ENCODE peak calls at places on chromosomes 13 and 19, in six cellular contexts. N, W, Y, L, J and I are unnamed samples.

GRCh38 chr19:18274303-18274775 is at the start of gene IQCN:
- DNase-seq in N (peak), W (no peak), Y (no peak), L (peak), J (no peak), I (no peak)

GRCh38 chr13:75838366-75839017 is 202.4 kb downstream of the LMO7 start:
- DNase-seq in N (no peak), W (no peak), Y (no peak), L (no peak), J (no peak), I (no peak)

GRCh38 chr19:1086618-1087017 is 8.6 kb downstream of the POLR2E start:
- DNase-seq in N (no peak), W (no peak), Y (no peak), L (no peak), J (no peak), I (no peak)

GRCh38 chr19:29866011-29866410 is 54.2 kb downstream of the CCNE1 start:
- DNase-seq in N (no peak), W (no peak), Y (no peak), L (no peak), J (no peak), I (no peak)

GRCh38 chr19:47107953-47108746 is 5.4 kb downstream of the ZC3H4 start:
- DNase-seq in N (peak), W (no peak), Y (no peak), L (peak), J (no peak), I (no peak)

GRCh38 chr13:39224841-39225240 is 186.6 kb downstream of the NHLRC3 start:
- DNase-seq in N (no peak), W (no peak), Y (no peak), L (no peak), J (no peak), I (no peak)

GRCh38 chr13:30796132-30796832 is 60.9 kb downstream of the ALOX5AP start:
- DNase-seq in N (peak), W (no peak), Y (no peak), L (peak), J (no peak), I (no peak)

GRCh38 chr19:934865-935422 is 9.1 kb downstream of the ARID3A start:
- DNase-seq in N (peak), W (peak), Y (no peak), L (peak), J (no peak), I (no peak)

GRCh38 chr13:97179501-97179900 is 42.6 kb upstream of the MBNL2 start:
- DNase-seq in N (no peak), W (no peak), Y (no peak), L (no peak), J (no peak), I (no peak)

GRCh38 chr13:98443329-98443728 is 133.6 kb downstream of the STK24 start:
- DNase-seq in N (peak), W (no peak), Y (no peak), L (peak), J (no peak), I (no peak)

GRCh38 chr13:45500492-45501174 is 35.9 kb downstream of the COG3 start:
- DNase-seq in N (peak), W (no peak), Y (no peak), L (peak), J (no peak), I (no peak)

GRCh38 chr19:14053032-14053431 is 8.8 kb downstream of the PALM3 start:
- DNase-seq in N (no peak), W (no peak), Y (no peak), L (no peak), J (no peak), I (no peak)

GRCh38 chr13:23615677-23616076 is 45.5 kb downstream of the TNFRSF19 start:
- DNase-seq in N (no peak), W (no peak), Y (no peak), L (no peak), J (no peak), I (no peak)

GRCh38 chr19:38742906-38743305 is 1.4 kb downstream of the CAPN12 start:
- DNase-seq in N (no peak), W (no peak), Y (no peak), L (no peak), J (no peak), I (no peak)

GRCh38 chr13:46804391-46804815 is 7.4 kb upstream of the ESD start:
- DNase-seq in N (peak), W (no peak), Y (no peak), L (peak), J (no peak), I (no peak)

GRCh38 chr13:92175330-92175729 is 776.9 kb downstream of the GPC5 start:
- DNase-seq in N (peak), W (no peak), Y (no peak), L (peak), J (no peak), I (no peak)

GRCh38 chr19:4338441-4339350 is at the start of gene STAP2:
- DNase-seq in N (peak), W (no peak), Y (no peak), L (no peak), J (no peak), I (no peak)

GRCh38 chr13:23639672-23640275 is 69.6 kb downstream of the TNFRSF19 start:
- DNase-seq in N (no peak), W (no peak), Y (no peak), L (no peak), J (no peak), I (no peak)

GRCh38 chr13:50123862-50124535 is 108.8 kb downstream of the KCNRG start:
- DNase-seq in N (peak), W (no peak), Y (peak), L (peak), J (peak), I (peak)

GRCh38 chr13:41610426-41610825 is 153.1 kb downstream of the RGCC start:
- DNase-seq in N (peak), W (peak), Y (no peak), L (peak), J (no peak), I (no peak)

GRCh38 chr13:22874839-22875238 is 305.9 kb upstream of the SGCG start:
- DNase-seq in N (no peak), W (no peak), Y (no peak), L (no peak), J (no peak), I (no peak)

GRCh38 chr13:27126877-27127276 is 44.7 kb downstream of the USP12 start:
- DNase-seq in N (no peak), W (no peak), Y (no peak), L (no peak), J (no peak), I (no peak)

GRCh38 chr13:20127563-20128458 is 33.0 kb downstream of the GJA3 start:
- DNase-seq in N (peak), W (peak), Y (peak), L (peak), J (no peak), I (no peak)